ENCODE peak calls at places on chromosomes 13 and 19, in ten cellular contexts. One of them, this sample, is unnamed.

GRCh38 chr13:54445453-54445852 is 1416.8 kb downstream of the OLFM4 start:
- DNase-seq in T-helper 2 cell: no peak
- DNase-seq in DMS153: no peak
- DNase-seq in activated CD4-positive, alpha-beta T cell treated with anti-CD3 and anti-CD28 coated beads, Interleukin-2, amount 50 U/mL, for 24 hours: no peak
- DNase-seq in upper lobe of right lung: no peak
- DNase-seq in dorsolateral prefrontal cortex: no peak
- DNase-seq in left ventricle myocardium inferior: no peak
- DNase-seq in activated T-cell treated with anti-CD3 and anti-CD28 coated beads for 1 hour: no peak
- DNase-seq in PC-9: no peak
- DNase-seq in CD4-positive, CD25-positive, alpha-beta regulatory T cell: no peak
- DNase-seq in this sample: no peak

GRCh38 chr13:42049454-42049780 is 969 bp downstream of the DGKH start:
- DNase-seq in CD4-positive, CD25-positive, alpha-beta regulatory T cell: no peak
- DNase-seq in DMS153: no peak
- DNase-seq in PC-9: no peak
- DNase-seq in upper lobe of right lung: no peak
- DNase-seq in T-helper 2 cell: no peak
- DNase-seq in dorsolateral prefrontal cortex: no peak
- DNase-seq in left ventricle myocardium inferior: no peak
- DNase-seq in activated T-cell treated with anti-CD3 and anti-CD28 coated beads for 1 hour: no peak
- DNase-seq in activated CD4-positive, alpha-beta T cell treated with anti-CD3 and anti-CD28 coated beads, Interleukin-2, amount 50 U/mL, for 24 hours: no peak
- DNase-seq in this sample: no peak

GRCh38 chr13:98508280-98509074 is 68.4 kb downstream of the STK24 start:
- DNase-seq in upper lobe of right lung: no peak
- DNase-seq in dorsolateral prefrontal cortex: no peak
- DNase-seq in T-helper 2 cell: no peak
- DNase-seq in DMS153: no peak
- DNase-seq in left ventricle myocardium inferior: no peak
- DNase-seq in PC-9: peak
- DNase-seq in activated T-cell treated with anti-CD3 and anti-CD28 coated beads for 1 hour: no peak
- DNase-seq in activated CD4-positive, alpha-beta T cell treated with anti-CD3 and anti-CD28 coated beads, Interleukin-2, amount 50 U/mL, for 24 hours: no peak
- DNase-seq in CD4-positive, CD25-positive, alpha-beta regulatory T cell: no peak
- DNase-seq in this sample: no peak

GRCh38 chr19:38701455-38702063 is 42.7 kb downstream of the CAPN12 start:
- DNase-seq in CD4-positive, CD25-positive, alpha-beta regulatory T cell: no peak
- DNase-seq in upper lobe of right lung: peak
- DNase-seq in activated T-cell treated with anti-CD3 and anti-CD28 coated beads for 1 hour: no peak
- DNase-seq in T-helper 2 cell: no peak
- DNase-seq in dorsolateral prefrontal cortex: no peak
- DNase-seq in activated CD4-positive, alpha-beta T cell treated with anti-CD3 and anti-CD28 coated beads, Interleukin-2, amount 50 U/mL, for 24 hours: no peak
- DNase-seq in PC-9: no peak
- DNase-seq in DMS153: no peak
- DNase-seq in left ventricle myocardium inferior: no peak
- DNase-seq in this sample: no peak

GRCh38 chr13:51154029-51154555 is 43.0 kb upstream of the C13orf42 start:
- DNase-seq in DMS153: no peak
- DNase-seq in left ventricle myocardium inferior: no peak
- DNase-seq in activated CD4-positive, alpha-beta T cell treated with anti-CD3 and anti-CD28 coated beads, Interleukin-2, amount 50 U/mL, for 24 hours: no peak
- DNase-seq in T-helper 2 cell: no peak
- DNase-seq in activated T-cell treated with anti-CD3 and anti-CD28 coated beads for 1 hour: no peak
- DNase-seq in CD4-positive, CD25-positive, alpha-beta regulatory T cell: no peak
- DNase-seq in PC-9: no peak
- DNase-seq in dorsolateral prefrontal cortex: no peak
- DNase-seq in upper lobe of right lung: no peak
- DNase-seq in this sample: no peak

GRCh38 chr13:90272356-90272755 is 1075.1 kb upstream of the MIR17HG start:
- DNase-seq in upper lobe of right lung: no peak
- DNase-seq in PC-9: no peak
- DNase-seq in CD4-positive, CD25-positive, alpha-beta regulatory T cell: no peak
- DNase-seq in left ventricle myocardium inferior: no peak
- DNase-seq in activated T-cell treated with anti-CD3 and anti-CD28 coated beads for 1 hour: no peak
- DNase-seq in dorsolateral prefrontal cortex: no peak
- DNase-seq in DMS153: no peak
- DNase-seq in activated CD4-positive, alpha-beta T cell treated with anti-CD3 and anti-CD28 coated beads, Interleukin-2, amount 50 U/mL, for 24 hours: no peak
- DNase-seq in T-helper 2 cell: no peak
- DNase-seq in this sample: no peak

GRCh38 chr13:34748561-34748960 is 193.5 kb upstream of the NBEA start:
- DNase-seq in T-helper 2 cell: no peak
- DNase-seq in activated T-cell treated with anti-CD3 and anti-CD28 coated beads for 1 hour: no peak
- DNase-seq in CD4-positive, CD25-positive, alpha-beta regulatory T cell: no peak
- DNase-seq in activated CD4-positive, alpha-beta T cell treated with anti-CD3 and anti-CD28 coated beads, Interleukin-2, amount 50 U/mL, for 24 hours: no peak
- DNase-seq in dorsolateral prefrontal cortex: no peak
- DNase-seq in PC-9: no peak
- DNase-seq in upper lobe of right lung: no peak
- DNase-seq in left ventricle myocardium inferior: no peak
- DNase-seq in DMS153: no peak
- DNase-seq in this sample: no peak

GRCh38 chr19:23070353-23070781 is 46.5 kb upstream of the ZNF730 start:
- DNase-seq in activated CD4-positive, alpha-beta T cell treated with anti-CD3 and anti-CD28 coated beads, Interleukin-2, amount 50 U/mL, for 24 hours: no peak
- DNase-seq in left ventricle myocardium inferior: peak
- DNase-seq in CD4-positive, CD25-positive, alpha-beta regulatory T cell: no peak
- DNase-seq in dorsolateral prefrontal cortex: no peak
- DNase-seq in activated T-cell treated with anti-CD3 and anti-CD28 coated beads for 1 hour: no peak
- DNase-seq in DMS153: no peak
- DNase-seq in PC-9: no peak
- DNase-seq in T-helper 2 cell: no peak
- DNase-seq in upper lobe of right lung: no peak
- DNase-seq in this sample: no peak

GRCh38 chr13:81760316-81760715 is 1419.4 kb upstream of the SPRY2 start:
- DNase-seq in DMS153: no peak
- DNase-seq in PC-9: no peak
- DNase-seq in dorsolateral prefrontal cortex: no peak
- DNase-seq in left ventricle myocardium inferior: no peak
- DNase-seq in upper lobe of right lung: no peak
- DNase-seq in CD4-positive, CD25-positive, alpha-beta regulatory T cell: no peak
- DNase-seq in activated T-cell treated with anti-CD3 and anti-CD28 coated beads for 1 hour: no peak
- DNase-seq in T-helper 2 cell: no peak
- DNase-seq in activated CD4-positive, alpha-beta T cell treated with anti-CD3 and anti-CD28 coated beads, Interleukin-2, amount 50 U/mL, for 24 hours: no peak
- DNase-seq in this sample: no peak

GRCh38 chr13:82962422-82962821 is 919.9 kb downstream of the SLITRK1 start:
- DNase-seq in dorsolateral prefrontal cortex: no peak
- DNase-seq in activated T-cell treated with anti-CD3 and anti-CD28 coated beads for 1 hour: no peak
- DNase-seq in T-helper 2 cell: no peak
- DNase-seq in upper lobe of right lung: no peak
- DNase-seq in PC-9: no peak
- DNase-seq in CD4-positive, CD25-positive, alpha-beta regulatory T cell: no peak
- DNase-seq in activated CD4-positive, alpha-beta T cell treated with anti-CD3 and anti-CD28 coated beads, Interleukin-2, amount 50 U/mL, for 24 hours: no peak
- DNase-seq in left ventricle myocardium inferior: no peak
- DNase-seq in DMS153: no peak
- DNase-seq in this sample: no peak

GRCh38 chr13:33349996-33350826 is 64.7 kb upstream of the STARD13 start:
- DNase-seq in PC-9: peak
- DNase-seq in T-helper 2 cell: no peak
- DNase-seq in dorsolateral prefrontal cortex: no peak
- DNase-seq in activated T-cell treated with anti-CD3 and anti-CD28 coated beads for 1 hour: no peak
- DNase-seq in DMS153: no peak
- DNase-seq in upper lobe of right lung: peak
- DNase-seq in activated CD4-positive, alpha-beta T cell treated with anti-CD3 and anti-CD28 coated beads, Interleukin-2, amount 50 U/mL, for 24 hours: no peak
- DNase-seq in left ventricle myocardium inferior: peak
- DNase-seq in CD4-positive, CD25-positive, alpha-beta regulatory T cell: no peak
- DNase-seq in this sample: no peak

GRCh38 chr19:17909017-17909732 is 23.6 kb upstream of the CCDC124 start:
- DNase-seq in DMS153: no peak
- DNase-seq in PC-9: no peak
- DNase-seq in activated CD4-positive, alpha-beta T cell treated with anti-CD3 and anti-CD28 coated beads, Interleukin-2, amount 50 U/mL, for 24 hours: no peak
- DNase-seq in activated T-cell treated with anti-CD3 and anti-CD28 coated beads for 1 hour: no peak
- DNase-seq in CD4-positive, CD25-positive, alpha-beta regulatory T cell: no peak
- DNase-seq in left ventricle myocardium inferior: no peak
- DNase-seq in T-helper 2 cell: no peak
- DNase-seq in upper lobe of right lung: no peak
- DNase-seq in dorsolateral prefrontal cortex: no peak
- DNase-seq in this sample: no peak

GRCh38 chr19:27775395-27775794 is 1437.6 kb downstream of the UQCRFS1 start:
- DNase-seq in activated CD4-positive, alpha-beta T cell treated with anti-CD3 and anti-CD28 coated beads, Interleukin-2, amount 50 U/mL, for 24 hours: no peak
- DNase-seq in dorsolateral prefrontal cortex: no peak
- DNase-seq in left ventricle myocardium inferior: no peak
- DNase-seq in DMS153: no peak
- DNase-seq in PC-9: no peak
- DNase-seq in upper lobe of right lung: no peak
- DNase-seq in CD4-positive, CD25-positive, alpha-beta regulatory T cell: no peak
- DNase-seq in T-helper 2 cell: no peak
- DNase-seq in activated T-cell treated with anti-CD3 and anti-CD28 coated beads for 1 hour: no peak
- DNase-seq in this sample: no peak

GRCh38 chr19:18781885-18782527 is 9.1 kb downstream of the COMP start:
- DNase-seq in PC-9: no peak
- DNase-seq in activated T-cell treated with anti-CD3 and anti-CD28 coated beads for 1 hour: no peak
- DNase-seq in activated CD4-positive, alpha-beta T cell treated with anti-CD3 and anti-CD28 coated beads, Interleukin-2, amount 50 U/mL, for 24 hours: no peak
- DNase-seq in CD4-positive, CD25-positive, alpha-beta regulatory T cell: no peak
- DNase-seq in left ventricle myocardium inferior: no peak
- DNase-seq in T-helper 2 cell: no peak
- DNase-seq in DMS153: no peak
- DNase-seq in upper lobe of right lung: no peak
- DNase-seq in dorsolateral prefrontal cortex: no peak
- DNase-seq in this sample: no peak

GRCh38 chr13:99658266-99658991 is 157.2 kb downstream of the TM9SF2 start:
- DNase-seq in PC-9: no peak
- DNase-seq in activated CD4-positive, alpha-beta T cell treated with anti-CD3 and anti-CD28 coated beads, Interleukin-2, amount 50 U/mL, for 24 hours: peak
- DNase-seq in upper lobe of right lung: peak
- DNase-seq in CD4-positive, CD25-positive, alpha-beta regulatory T cell: peak
- DNase-seq in T-helper 2 cell: no peak
- DNase-seq in activated T-cell treated with anti-CD3 and anti-CD28 coated beads for 1 hour: peak
- DNase-seq in DMS153: peak
- DNase-seq in left ventricle myocardium inferior: peak
- DNase-seq in dorsolateral prefrontal cortex: peak
- DNase-seq in this sample: no peak

GRCh38 chr19:55640043-55640576 is 692 bp upstream of the ZNF580 start:
- DNase-seq in left ventricle myocardium inferior: peak
- DNase-seq in upper lobe of right lung: peak
- DNase-seq in CD4-positive, CD25-positive, alpha-beta regulatory T cell: peak
- DNase-seq in activated CD4-positive, alpha-beta T cell treated with anti-CD3 and anti-CD28 coated beads, Interleukin-2, amount 50 U/mL, for 24 hours: peak
- DNase-seq in DMS153: peak
- DNase-seq in activated T-cell treated with anti-CD3 and anti-CD28 coated beads for 1 hour: peak
- DNase-seq in T-helper 2 cell: peak
- DNase-seq in dorsolateral prefrontal cortex: peak
- DNase-seq in PC-9: no peak
- DNase-seq in this sample: peak

GRCh38 chr19:2613507-2614295 is 88.8 kb downstream of the GNG7 start:
- DNase-seq in activated T-cell treated with anti-CD3 and anti-CD28 coated beads for 1 hour: peak
- DNase-seq in activated CD4-positive, alpha-beta T cell treated with anti-CD3 and anti-CD28 coated beads, Interleukin-2, amount 50 U/mL, for 24 hours: no peak
- DNase-seq in dorsolateral prefrontal cortex: no peak
- DNase-seq in CD4-positive, CD25-positive, alpha-beta regulatory T cell: peak
- DNase-seq in upper lobe of right lung: peak
- DNase-seq in PC-9: no peak
- DNase-seq in left ventricle myocardium inferior: peak
- DNase-seq in DMS153: no peak
- DNase-seq in T-helper 2 cell: peak
- DNase-seq in this sample: no peak

GRCh38 chr19:33876192-33876591 is 79.5 kb downstream of the KCTD15 start:
- DNase-seq in upper lobe of right lung: no peak
- DNase-seq in T-helper 2 cell: no peak
- DNase-seq in left ventricle myocardium inferior: no peak
- DNase-seq in CD4-positive, CD25-positive, alpha-beta regulatory T cell: no peak
- DNase-seq in activated T-cell treated with anti-CD3 and anti-CD28 coated beads for 1 hour: no peak
- DNase-seq in PC-9: no peak
- DNase-seq in DMS153: no peak
- DNase-seq in dorsolateral prefrontal cortex: no peak
- DNase-seq in activated CD4-positive, alpha-beta T cell treated with anti-CD3 and anti-CD28 coated beads, Interleukin-2, amount 50 U/mL, for 24 hours: no peak
- DNase-seq in this sample: no peak

GRCh38 chr13:74258951-74259350 is 124.7 kb upstream of the KLF12 start:
- DNase-seq in PC-9: no peak
- DNase-seq in CD4-positive, CD25-positive, alpha-beta regulatory T cell: no peak
- DNase-seq in T-helper 2 cell: no peak
- DNase-seq in activated T-cell treated with anti-CD3 and anti-CD28 coated beads for 1 hour: no peak
- DNase-seq in upper lobe of right lung: no peak
- DNase-seq in activated CD4-positive, alpha-beta T cell treated with anti-CD3 and anti-CD28 coated beads, Interleukin-2, amount 50 U/mL, for 24 hours: no peak
- DNase-seq in DMS153: no peak
- DNase-seq in dorsolateral prefrontal cortex: no peak
- DNase-seq in left ventricle myocardium inferior: no peak
- DNase-seq in this sample: no peak

GRCh38 chr19:31831421-31831820 is 482.2 kb upstream of the TSHZ3 start:
- DNase-seq in CD4-positive, CD25-positive, alpha-beta regulatory T cell: no peak
- DNase-seq in activated T-cell treated with anti-CD3 and anti-CD28 coated beads for 1 hour: no peak
- DNase-seq in dorsolateral prefrontal cortex: no peak
- DNase-seq in T-helper 2 cell: no peak
- DNase-seq in DMS153: no peak
- DNase-seq in left ventricle myocardium inferior: no peak
- DNase-seq in activated CD4-positive, alpha-beta T cell treated with anti-CD3 and anti-CD28 coated beads, Interleukin-2, amount 50 U/mL, for 24 hours: no peak
- DNase-seq in PC-9: no peak
- DNase-seq in upper lobe of right lung: no peak
- DNase-seq in this sample: no peak

GRCh38 chr13:97284558-97284957 is 62.4 kb downstream of the MBNL2 start:
- DNase-seq in T-helper 2 cell: no peak
- DNase-seq in dorsolateral prefrontal cortex: no peak
- DNase-seq in DMS153: no peak
- DNase-seq in activated CD4-positive, alpha-beta T cell treated with anti-CD3 and anti-CD28 coated beads, Interleukin-2, amount 50 U/mL, for 24 hours: no peak
- DNase-seq in activated T-cell treated with anti-CD3 and anti-CD28 coated beads for 1 hour: no peak
- DNase-seq in CD4-positive, CD25-positive, alpha-beta regulatory T cell: no peak
- DNase-seq in PC-9: no peak
- DNase-seq in left ventricle myocardium inferior: no peak
- DNase-seq in upper lobe of right lung: no peak
- DNase-seq in this sample: no peak

GRCh38 chr19:54388803-54389144 is 24.0 kb upstream of the LAIR1 start:
- DNase-seq in left ventricle myocardium inferior: no peak
- DNase-seq in dorsolateral prefrontal cortex: no peak
- DNase-seq in T-helper 2 cell: no peak
- DNase-seq in activated CD4-positive, alpha-beta T cell treated with anti-CD3 and anti-CD28 coated beads, Interleukin-2, amount 50 U/mL, for 24 hours: no peak
- DNase-seq in upper lobe of right lung: no peak
- DNase-seq in DMS153: no peak
- DNase-seq in activated T-cell treated with anti-CD3 and anti-CD28 coated beads for 1 hour: no peak
- DNase-seq in CD4-positive, CD25-positive, alpha-beta regulatory T cell: no peak
- DNase-seq in PC-9: no peak
- DNase-seq in this sample: no peak

GRCh38 chr19:19211499-19212432 is at the start of gene NCAN:
- DNase-seq in activated CD4-positive, alpha-beta T cell treated with anti-CD3 and anti-CD28 coated beads, Interleukin-2, amount 50 U/mL, for 24 hours: no peak
- DNase-seq in CD4-positive, CD25-positive, alpha-beta regulatory T cell: no peak
- DNase-seq in dorsolateral prefrontal cortex: peak
- DNase-seq in PC-9: no peak
- DNase-seq in left ventricle myocardium inferior: no peak
- DNase-seq in upper lobe of right lung: no peak
- DNase-seq in T-helper 2 cell: no peak
- DNase-seq in DMS153: no peak
- DNase-seq in activated T-cell treated with anti-CD3 and anti-CD28 coated beads for 1 hour: no peak
- DNase-seq in this sample: no peak

GRCh38 chr13:19737844-19738557 is 44.7 kb downstream of the PSPC1 start:
- DNase-seq in activated CD4-positive, alpha-beta T cell treated with anti-CD3 and anti-CD28 coated beads, Interleukin-2, amount 50 U/mL, for 24 hours: no peak
- DNase-seq in activated T-cell treated with anti-CD3 and anti-CD28 coated beads for 1 hour: no peak
- DNase-seq in DMS153: no peak
- DNase-seq in T-helper 2 cell: no peak
- DNase-seq in dorsolateral prefrontal cortex: no peak
- DNase-seq in upper lobe of right lung: no peak
- DNase-seq in left ventricle myocardium inferior: no peak
- DNase-seq in CD4-positive, CD25-positive, alpha-beta regulatory T cell: no peak
- DNase-seq in PC-9: no peak
- DNase-seq in this sample: no peak

GRCh38 chr19:40607898-40608621 is 6.9 kb downstream of the LTBP4 start:
- DNase-seq in left ventricle myocardium inferior: no peak
- DNase-seq in upper lobe of right lung: no peak
- DNase-seq in dorsolateral prefrontal cortex: no peak
- DNase-seq in DMS153: no peak
- DNase-seq in activated CD4-positive, alpha-beta T cell treated with anti-CD3 and anti-CD28 coated beads, Interleukin-2, amount 50 U/mL, for 24 hours: no peak
- DNase-seq in T-helper 2 cell: no peak
- DNase-seq in activated T-cell treated with anti-CD3 and anti-CD28 coated beads for 1 hour: no peak
- DNase-seq in CD4-positive, CD25-positive, alpha-beta regulatory T cell: no peak
- DNase-seq in PC-9: no peak
- DNase-seq in this sample: no peak

GRCh38 chr13:52428295-52428694 is 22.1 kb downstream of the VPS36 start:
- DNase-seq in DMS153: no peak
- DNase-seq in left ventricle myocardium inferior: no peak
- DNase-seq in activated CD4-positive, alpha-beta T cell treated with anti-CD3 and anti-CD28 coated beads, Interleukin-2, amount 50 U/mL, for 24 hours: no peak
- DNase-seq in T-helper 2 cell: no peak
- DNase-seq in activated T-cell treated with anti-CD3 and anti-CD28 coated beads for 1 hour: no peak
- DNase-seq in PC-9: no peak
- DNase-seq in dorsolateral prefrontal cortex: no peak
- DNase-seq in CD4-positive, CD25-positive, alpha-beta regulatory T cell: no peak
- DNase-seq in upper lobe of right lung: no peak
- DNase-seq in this sample: no peak

GRCh38 chr13:113929628-113930615 is 44.0 kb downstream of the C13orf46 start:
- DNase-seq in activated CD4-positive, alpha-beta T cell treated with anti-CD3 and anti-CD28 coated beads, Interleukin-2, amount 50 U/mL, for 24 hours: no peak
- DNase-seq in PC-9: no peak
- DNase-seq in left ventricle myocardium inferior: peak
- DNase-seq in T-helper 2 cell: no peak
- DNase-seq in DMS153: no peak
- DNase-seq in dorsolateral prefrontal cortex: no peak
- DNase-seq in upper lobe of right lung: peak
- DNase-seq in activated T-cell treated with anti-CD3 and anti-CD28 coated beads for 1 hour: no peak
- DNase-seq in CD4-positive, CD25-positive, alpha-beta regulatory T cell: no peak
- DNase-seq in this sample: no peak

GRCh38 chr19:18775586-18776287 is 15.4 kb downstream of the COMP start:
- DNase-seq in PC-9: no peak
- DNase-seq in left ventricle myocardium inferior: no peak
- DNase-seq in activated CD4-positive, alpha-beta T cell treated with anti-CD3 and anti-CD28 coated beads, Interleukin-2, amount 50 U/mL, for 24 hours: no peak
- DNase-seq in activated T-cell treated with anti-CD3 and anti-CD28 coated beads for 1 hour: no peak
- DNase-seq in DMS153: no peak
- DNase-seq in dorsolateral prefrontal cortex: no peak
- DNase-seq in T-helper 2 cell: no peak
- DNase-seq in CD4-positive, CD25-positive, alpha-beta regulatory T cell: no peak
- DNase-seq in upper lobe of right lung: no peak
- DNase-seq in this sample: no peak

This sample was measured in hypothalamus.